ENCODE peak calls at places on chromosomes 7 and 10, in six cellular contexts. L is IMR-90, T is H9, C is H1, U is neuronal stem cell, R is mesenchymal stem cell. B is an unnamed sample.

GRCh38 chr10:14389981-14390590 is 59.4 kb upstream of the FRMD4A start:
- DNase-seq in T (no peak), C (no peak), U (no peak), L (no peak), R (no peak), B (no peak)

GRCh38 chr7:134368851-134369533 is 52.3 kb upstream of the SLC35B4 start:
- DNase-seq in R (no peak), L (peak), C (no peak), U (no peak), T (no peak), B (no peak)

GRCh38 chr7:18570890-18571478 is 75.4 kb downstream of the HDAC9 start:
- DNase-seq in T (no peak), U (no peak), R (peak), L (peak), C (no peak), B (peak)

GRCh38 chr10:97277551-97277950 is 14.9 kb downstream of the ARHGAP19 start:
- DNase-seq in R (no peak), T (no peak), L (no peak), C (no peak), U (no peak), B (no peak)

GRCh38 chr7:23470290-23471089 is at the start of gene IGF2BP3:
- DNase-seq in C (peak), T (peak), R (peak), U (peak), L (peak), B (peak)

GRCh38 chr10:69807696-69808095 is 6.0 kb downstream of the COL13A1 start:
- DNase-seq in T (no peak), C (no peak), U (no peak), R (peak), L (peak), B (peak)

GRCh38 chr10:63268798-63269503 is 135.8 kb downstream of the NRBF2 start:
- DNase-seq in R (peak), T (peak), U (peak), C (peak), L (peak), B (peak)

GRCh38 chr7:102875700-102876192 is 37.1 kb upstream of the LRRC17 start:
- DNase-seq in C (no peak), L (peak), U (no peak), R (peak), T (no peak), B (peak)

GRCh38 chr7:150941983-150942590 is 36.0 kb downstream of the KCNH2 start:
- DNase-seq in U (no peak), R (no peak), T (peak), L (no peak), C (no peak), B (peak)

GRCh38 chr10:70201105-70201504 is 30.8 kb upstream of the SAR1A start:
- DNase-seq in T (no peak), L (no peak), C (no peak), R (no peak), U (no peak), B (no peak)

GRCh38 chr10:42958142-42958868 is 118.6 kb upstream of the RET start:
- DNase-seq in R (no peak), L (no peak), U (no peak), C (no peak), T (no peak), B (no peak)

GRCh38 chr10:43453266-43453831 is 16.4 kb downstream of the ZNF487 start:
- DNase-seq in R (peak), T (no peak), U (no peak), C (no peak), L (no peak), B (no peak)

GRCh38 chr10:93746844-93747284 is 10.9 kb upstream of the LGI1 start:
- DNase-seq in R (peak), U (no peak), L (peak), T (peak), C (peak), B (peak)

GRCh38 chr10:86111902-86112301 is 254.7 kb downstream of the GRID1 start:
- DNase-seq in T (peak), U (no peak), C (no peak), L (no peak), R (no peak), B (no peak)

GRCh38 chr10:97013983-97014382 is 171.8 kb downstream of the SLIT1 start:
- DNase-seq in L (no peak), C (no peak), U (no peak), T (peak), R (no peak), B (no peak)

GRCh38 chr10:88110355-88110754 is 246.9 kb downstream of the PTEN start:
- DNase-seq in R (peak), L (peak), U (no peak), C (no peak), T (no peak), B (peak)

DNA sequence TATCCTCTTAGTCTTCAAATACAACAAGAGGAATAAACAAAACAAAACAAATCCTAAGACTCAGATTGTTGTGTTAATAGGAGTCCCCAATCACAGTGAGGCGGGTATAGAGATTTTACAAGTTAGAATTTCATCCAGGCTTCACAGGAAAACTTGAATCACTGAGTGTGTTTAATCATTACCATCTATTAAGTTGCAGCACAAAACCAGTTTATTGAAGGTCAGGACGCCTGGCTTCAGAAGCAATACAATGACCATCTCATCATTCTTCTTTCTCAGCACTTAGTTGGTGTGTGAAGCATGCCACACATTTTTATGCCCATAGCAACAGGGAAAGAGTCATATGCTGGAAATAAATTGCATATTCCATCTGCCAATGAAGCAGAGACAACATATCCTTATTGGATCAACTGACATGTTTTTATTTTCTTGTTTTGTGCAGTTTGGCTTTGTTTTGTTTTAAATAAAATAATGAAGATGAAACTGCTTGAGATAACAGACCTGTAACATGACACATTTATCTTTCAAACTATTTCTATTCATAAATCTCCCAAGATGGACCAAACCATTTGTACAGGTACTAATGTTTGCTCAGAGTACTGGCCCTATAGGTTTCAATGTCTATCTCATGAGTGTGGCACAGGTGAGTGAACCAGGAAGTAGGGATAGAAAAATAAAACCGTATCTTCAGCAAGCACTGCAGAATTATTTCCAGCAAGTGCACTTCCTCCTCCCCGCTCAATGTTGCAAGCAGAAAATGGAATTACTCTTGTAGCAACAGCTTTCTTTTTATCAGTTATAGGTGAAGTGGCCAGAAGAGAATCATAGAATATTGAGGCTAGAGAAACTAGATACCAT is 40.4 kb downstream of the TAC1 start:
- DNase-seq in R (no peak), C (no peak), U (no peak), T (no peak), L (no peak), B (no peak)
- H3K23ac ChIP-seq in R (no peak), C (no peak), U (no peak), T (no peak), L (no peak), B (no peak)

DNA sequence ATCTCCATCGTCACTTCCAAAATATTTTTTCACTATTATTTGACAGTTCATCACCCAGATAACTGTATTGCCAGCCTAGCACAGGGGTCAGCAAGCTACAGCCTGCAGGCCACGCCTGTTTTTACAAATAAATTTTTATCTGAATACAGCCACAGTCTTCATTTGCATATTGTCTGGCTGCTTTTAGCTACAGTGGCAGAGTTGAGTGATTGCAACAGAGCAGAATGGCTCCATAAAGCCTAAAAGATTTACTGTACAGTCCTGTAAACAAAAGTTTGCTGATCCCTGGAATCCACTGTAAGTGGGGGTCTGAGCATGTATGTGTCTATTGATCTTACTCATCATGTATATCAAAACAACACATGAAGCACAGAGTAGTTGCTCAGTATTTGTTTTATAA is 45.9 kb upstream of the GNAI1 start:
- DNase-seq in C (no peak), R (peak), U (no peak), L (peak), T (no peak), B (no peak)
- H4K8ac ChIP-seq in C (no peak), R (no peak), U (no peak), L (peak), T (no peak), B (no peak)

GRCh38 chr7:140640727-140641531 is at the start of gene DENND2A:
- DNase-seq in C (peak), T (peak), L (peak), U (peak), R (peak), B (peak)
- H2BK120ac ChIP-seq in C (no peak), T (no peak), L (peak), U (peak), R (peak), B (peak)

DNA sequence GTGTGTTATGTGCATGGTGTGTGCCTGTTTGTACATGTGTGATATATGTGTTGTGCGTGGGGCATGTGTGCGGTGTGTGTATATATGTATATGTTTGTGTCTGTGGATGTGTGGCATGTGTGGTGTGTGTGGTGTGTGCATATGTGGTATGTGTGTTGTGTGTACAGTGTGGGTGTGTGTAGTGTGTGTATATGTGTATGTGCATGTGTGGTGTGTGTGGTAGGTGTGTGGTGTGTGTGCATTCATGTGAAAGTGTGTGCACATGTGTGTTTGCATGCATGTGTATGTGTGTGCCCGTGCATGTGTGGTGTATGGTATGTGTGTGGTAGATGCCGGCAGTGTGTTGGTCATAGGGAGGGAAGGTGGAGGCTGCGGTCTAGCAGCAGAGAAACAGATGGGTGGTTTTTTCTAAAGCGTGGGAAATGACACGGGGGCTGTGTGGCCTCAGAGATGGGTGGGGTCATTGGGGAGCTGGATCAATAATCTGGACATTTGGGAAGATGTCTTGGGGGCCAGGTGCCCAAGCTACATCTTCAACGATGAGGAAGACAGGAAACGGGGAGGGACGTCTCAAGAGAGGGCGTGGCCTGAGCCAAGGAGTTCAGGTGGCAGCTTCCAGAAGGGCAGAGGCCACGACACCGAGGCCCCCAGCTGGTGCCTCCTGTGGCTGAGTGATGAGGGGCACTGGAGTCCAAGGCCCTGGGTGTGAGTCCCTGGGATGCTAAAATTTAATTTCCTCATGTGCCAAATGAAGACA is 481.3 kb downstream of the DNAJB6 start:
- DNase-seq in U (no peak), T (no peak), L (no peak), R (no peak), C (no peak), B (no peak)
- H3K23ac ChIP-seq in U (no peak), T (no peak), L (no peak), R (no peak), C (no peak), B (no peak)

GRCh38 chr7:137952406-137952805 is 49.5 kb downstream of the CREB3L2 start:
- DNase-seq in L (no peak), C (no peak), R (no peak), T (no peak), U (no peak), B (no peak)
- H4K8ac ChIP-seq in L (peak), C (no peak), R (peak), T (no peak), U (no peak), B (no peak)

GRCh38 chr10:45594276-45595157 is 78.1 kb downstream of the ZFAND4 start:
- DNase-seq in C (peak), T (peak), L (peak), R (peak), U (peak), B (peak)
- H2BK120ac ChIP-seq in C (no peak), T (no peak), L (no peak), R (peak), U (no peak), B (no peak)

DNA sequence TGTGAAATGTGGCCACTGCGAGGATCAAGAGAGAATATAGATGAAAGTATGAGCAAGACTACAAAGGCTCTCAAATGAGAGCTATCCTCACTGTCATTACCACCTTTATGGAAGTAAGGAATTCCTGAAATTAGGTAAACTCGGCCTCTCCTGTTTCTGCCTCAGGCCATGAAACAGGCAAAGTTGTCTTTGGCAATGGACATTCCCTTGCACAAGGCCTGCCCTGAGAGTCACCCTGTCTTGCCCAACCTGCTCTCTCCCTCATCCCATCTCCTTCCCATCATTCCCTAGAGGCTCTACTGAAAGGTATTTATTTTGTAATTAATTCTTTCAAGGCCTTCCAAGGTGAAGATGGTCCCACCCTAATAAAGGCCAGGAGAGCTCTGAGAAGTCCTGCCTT is 66.2 kb upstream of the ABLIM1 start:
- DNase-seq in U (no peak), L (no peak), T (no peak), C (no peak), R (no peak), B (peak)
- H3K23ac ChIP-seq in U (no peak), L (no peak), T (no peak), C (no peak), R (no peak), B (no peak)

GRCh38 chr7:47556511-47557180 is 25.3 kb downstream of the TNS3 start:
- DNase-seq in L (no peak), T (no peak), C (no peak), U (no peak), R (peak), B (no peak)
- H4K8ac ChIP-seq in L (peak), T (no peak), C (peak), U (no peak), R (peak), B (no peak)

GRCh38 chr10:76150886-76151288 is 719.5 kb downstream of the LRMDA start:
- DNase-seq in R (no peak), C (no peak), L (no peak), T (no peak), U (peak), B (no peak)

GRCh38 chr10:76150139-76150885 is 718.9 kb downstream of the LRMDA start:
- DNase-seq in T (peak), U (peak), L (peak), C (no peak), R (peak), B (peak)

GRCh38 chr10:76152186-76152585 is 720.8 kb downstream of the LRMDA start:
- DNase-seq in R (no peak), C (no peak), U (no peak), L (no peak), T (no peak), B (no peak)

GRCh38 chr10:76160758-76161555 is 729.5 kb downstream of the LRMDA start:
- DNase-seq in C (no peak), L (no peak), U (no peak), T (no peak), R (peak), B (no peak)

GRCh38 chr10:76155961-76156360 is 724.5 kb downstream of the LRMDA start:
- DNase-seq in L (no peak), T (no peak), C (no peak), U (no peak), R (no peak), B (peak)
- H2BK120ac ChIP-seq in L (no peak), T (no peak), C (no peak), U (no peak), R (no peak), B (no peak)